ENCODE peak calls at places on chromosomes 1 and 21, in six cellular contexts. One of them, this sample, is unnamed.

GRCh38 chr1:90717665-90718410 is 736 bp upstream of the BARHL2 start:
- DNase-seq in K562: peak
- DNase-seq in GM12878: no peak
- DNase-seq in HCT116: no peak
- DNase-seq in SK-N-SH: peak
- DNase-seq in H1: no peak
- DNase-seq in this sample: no peak

GRCh38 chr21:35641271-35642016 is 418.9 kb downstream of the SETD4 start:
- DNase-seq in SK-N-SH: no peak
- DNase-seq in GM12878: no peak
- DNase-seq in H1: no peak
- DNase-seq in K562: no peak
- DNase-seq in HCT116: no peak
- DNase-seq in this sample: no peak

GRCh38 chr1:36224537-36225297 is 474 bp downstream of the THRAP3 start:
- DNase-seq in HCT116: peak
- DNase-seq in H1: peak
- DNase-seq in GM12878: no peak
- DNase-seq in SK-N-SH: peak
- DNase-seq in K562: peak
- DNase-seq in this sample: peak

GRCh38 chr1:175503538-175503937 is 239.9 kb downstream of the TNR start:
- DNase-seq in HCT116: no peak
- DNase-seq in SK-N-SH: no peak
- DNase-seq in K562: no peak
- DNase-seq in GM12878: no peak
- DNase-seq in H1: no peak
- DNase-seq in this sample: no peak

GRCh38 chr1:81799939-81800740 is 594 bp upstream of the ADGRL2 start:
- DNase-seq in H1: no peak
- DNase-seq in K562: no peak
- DNase-seq in GM12878: no peak
- DNase-seq in SK-N-SH: peak
- DNase-seq in HCT116: no peak
- DNase-seq in this sample: no peak

GRCh38 chr1:203175237-203176181 is at the start of gene MYBPH:
- DNase-seq in HCT116: no peak
- DNase-seq in H1: no peak
- DNase-seq in SK-N-SH: no peak
- DNase-seq in GM12878: no peak
- DNase-seq in K562: no peak
- DNase-seq in this sample: no peak

GRCh38 chr1:20481158-20481617 is 4.8 kb downstream of the CAMK2N1 start:
- DNase-seq in HCT116: no peak
- DNase-seq in K562: no peak
- DNase-seq in H1: no peak
- DNase-seq in GM12878: no peak
- DNase-seq in SK-N-SH: no peak
- DNase-seq in this sample: no peak

GRCh38 chr1:156151093-156151688 is 2.2 kb upstream of the SEMA4A start:
- DNase-seq in H1: no peak
- DNase-seq in K562: no peak
- DNase-seq in SK-N-SH: no peak
- DNase-seq in GM12878: peak
- DNase-seq in HCT116: no peak
- DNase-seq in this sample: no peak

GRCh38 chr1:27142464-27142863 is 12.5 kb downstream of the SLC9A1 start:
- DNase-seq in K562: no peak
- DNase-seq in H1: no peak
- DNase-seq in HCT116: no peak
- DNase-seq in GM12878: no peak
- DNase-seq in SK-N-SH: no peak
- DNase-seq in this sample: no peak

GRCh38 chr1:25703671-25704637 is 87.4 kb downstream of the MAN1C1 start:
- DNase-seq in GM12878: no peak
- DNase-seq in SK-N-SH: peak
- DNase-seq in K562: no peak
- DNase-seq in H1: no peak
- DNase-seq in HCT116: no peak
- DNase-seq in this sample: no peak

GRCh38 chr1:214327519-214327918 is 46.6 kb downstream of the SMYD2 start:
- DNase-seq in K562: no peak
- DNase-seq in GM12878: no peak
- DNase-seq in HCT116: no peak
- DNase-seq in H1: no peak
- DNase-seq in SK-N-SH: peak
- DNase-seq in this sample: no peak

GRCh38 chr21:38989745-38990423 is 184.2 kb downstream of the ETS2 start:
- DNase-seq in SK-N-SH: peak
- DNase-seq in GM12878: no peak
- DNase-seq in H1: no peak
- DNase-seq in K562: no peak
- DNase-seq in HCT116: no peak
- DNase-seq in this sample: no peak

DNA sequence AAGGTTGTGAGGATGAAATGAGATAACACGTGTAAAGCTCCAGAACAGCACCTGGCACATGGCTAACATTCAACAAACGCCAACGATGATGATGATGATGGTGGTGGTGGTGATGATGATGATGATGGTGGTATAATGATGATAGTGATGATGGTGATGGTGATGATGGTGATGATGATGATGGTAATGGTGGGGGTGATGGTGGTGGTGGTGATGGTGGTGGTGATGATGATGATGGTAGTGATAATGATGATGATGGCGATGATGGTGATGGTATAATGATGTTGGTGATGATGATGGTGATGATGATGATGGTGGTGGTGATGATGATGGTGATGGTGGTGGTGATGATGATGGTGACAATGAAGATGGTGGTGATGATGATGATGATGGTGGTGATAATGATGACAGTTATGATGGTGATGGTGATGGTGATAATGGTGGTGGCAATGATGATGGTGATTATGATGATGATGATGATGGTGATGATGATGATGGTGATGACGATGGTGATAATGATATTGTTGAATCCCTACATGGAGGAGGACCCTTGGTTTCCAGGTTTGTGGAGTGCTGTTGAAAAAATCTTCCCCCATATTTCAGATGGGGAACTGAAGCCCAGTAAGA is 54.1 kb downstream of the DMRTA2 start:
- DNase-seq in SK-N-SH: no peak
- DNase-seq in GM12878: no peak
- DNase-seq in K562: no peak
- DNase-seq in H1: no peak
- DNase-seq in HCT116: no peak
- DNase-seq in this sample: no peak
- TF ChIP-seq SIN3A in SK-N-SH: no peak
- TF ChIP-seq SIN3A in GM12878: no peak
- TF ChIP-seq SIN3A in K562: no peak
- TF ChIP-seq SIN3A in H1: no peak
- TF ChIP-seq SIN3A in HCT116: no peak
- TF ChIP-seq SIN3A in this sample: no peak

DNA sequence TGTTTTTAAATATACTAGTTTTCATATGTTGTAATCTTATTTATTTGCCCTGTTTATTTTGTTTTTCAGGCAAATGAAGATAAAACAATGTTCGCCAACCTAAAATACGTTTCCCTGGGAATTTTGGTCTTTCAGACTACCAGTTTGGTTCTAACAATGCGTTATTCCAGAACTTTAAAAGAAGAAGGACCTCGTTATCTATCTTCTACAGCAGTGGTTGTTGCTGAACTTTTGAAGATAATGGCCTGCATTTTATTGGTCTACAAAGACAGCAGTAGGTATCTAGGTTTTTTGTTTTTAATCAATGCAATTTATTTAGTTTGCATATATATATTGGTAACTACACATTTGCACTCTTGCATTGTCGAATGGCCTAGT is 23.7 kb downstream of the SLC35A3 start:
- DNase-seq in SK-N-SH: no peak
- DNase-seq in K562: peak
- DNase-seq in GM12878: no peak
- DNase-seq in HCT116: no peak
- DNase-seq in H1: no peak
- DNase-seq in this sample: no peak
- TF ChIP-seq POLR2AphosphoS5 in SK-N-SH: no peak
- TF ChIP-seq POLR2AphosphoS5 in K562: no peak
- TF ChIP-seq POLR2AphosphoS5 in GM12878: no peak
- TF ChIP-seq POLR2AphosphoS5 in HCT116: no peak
- TF ChIP-seq POLR2AphosphoS5 in H1: no peak
- TF ChIP-seq POLR2AphosphoS5 in this sample: no peak

GRCh38 chr1:6523566-6523965 is 30.7 kb downstream of the NOL9 start:
- DNase-seq in GM12878: no peak
- DNase-seq in HCT116: peak
- DNase-seq in SK-N-SH: peak
- DNase-seq in H1: peak
- DNase-seq in K562: peak
- DNase-seq in this sample: no peak

GRCh38 chr1:6519935-6520621 is 28.6 kb upstream of the PLEKHG5 start:
- DNase-seq in HCT116: no peak
- DNase-seq in K562: peak
- DNase-seq in SK-N-SH: peak
- DNase-seq in GM12878: no peak
- DNase-seq in H1: peak
- DNase-seq in this sample: no peak

GRCh38 chr1:6519491-6519934 is 28.0 kb upstream of the PLEKHG5 start:
- DNase-seq in SK-N-SH: peak
- DNase-seq in HCT116: no peak
- DNase-seq in GM12878: no peak
- DNase-seq in H1: no peak
- DNase-seq in K562: no peak
- DNase-seq in this sample: no peak

GRCh38 chr1:6517435-6517851 is 26.0 kb upstream of the PLEKHG5 start:
- DNase-seq in H1: no peak
- DNase-seq in HCT116: no peak
- DNase-seq in SK-N-SH: peak
- DNase-seq in K562: peak
- DNase-seq in GM12878: no peak
- DNase-seq in this sample: no peak

GRCh38 chr1:6521502-6521901 is 30.0 kb upstream of the PLEKHG5 start:
- DNase-seq in H1: no peak
- DNase-seq in K562: no peak
- DNase-seq in HCT116: no peak
- DNase-seq in GM12878: no peak
- DNase-seq in SK-N-SH: no peak
- DNase-seq in this sample: no peak
- H3K27ac ChIP-seq in H1: no peak
- H3K27ac ChIP-seq in K562: no peak
- H3K27ac ChIP-seq in HCT116: no peak
- H3K27ac ChIP-seq in GM12878: no peak
- H3K27ac ChIP-seq in SK-N-SH: peak
- H3K27ac ChIP-seq in this sample: no peak

GRCh38 chr1:201748331-201748730 is 80.6 kb upstream of the IPO9 start:
- DNase-seq in HCT116: no peak
- DNase-seq in GM12878: no peak
- DNase-seq in SK-N-SH: no peak
- DNase-seq in H1: no peak
- DNase-seq in K562: no peak
- DNase-seq in this sample: no peak
- TF ChIP-seq SIN3A in HCT116: no peak
- TF ChIP-seq SIN3A in GM12878: no peak
- TF ChIP-seq SIN3A in SK-N-SH: no peak
- TF ChIP-seq SIN3A in H1: no peak
- TF ChIP-seq SIN3A in K562: no peak
- TF ChIP-seq SIN3A in this sample: no peak

GRCh38 chr21:40074198-40074597 is 207.0 kb downstream of the PCP4 start:
- DNase-seq in GM12878: no peak
- DNase-seq in H1: no peak
- DNase-seq in K562: no peak
- DNase-seq in SK-N-SH: no peak
- DNase-seq in HCT116: no peak
- DNase-seq in this sample: no peak
- TF ChIP-seq POLR2AphosphoS5 in GM12878: no peak
- TF ChIP-seq POLR2AphosphoS5 in H1: no peak
- TF ChIP-seq POLR2AphosphoS5 in K562: no peak
- TF ChIP-seq POLR2AphosphoS5 in SK-N-SH: no peak
- TF ChIP-seq POLR2AphosphoS5 in HCT116: no peak
- TF ChIP-seq POLR2AphosphoS5 in this sample: no peak

GRCh38 chr1:246727594-246727993 is 3.4 kb downstream of the SCCPDH start:
- DNase-seq in HCT116: no peak
- DNase-seq in GM12878: no peak
- DNase-seq in SK-N-SH: no peak
- DNase-seq in H1: no peak
- DNase-seq in K562: no peak
- DNase-seq in this sample: no peak

GRCh38 chr1:246726255-246726679 is 2.1 kb downstream of the SCCPDH start:
- DNase-seq in H1: no peak
- DNase-seq in HCT116: no peak
- DNase-seq in GM12878: no peak
- DNase-seq in K562: no peak
- DNase-seq in SK-N-SH: no peak
- DNase-seq in this sample: no peak

GRCh38 chr1:246725191-246725590 is 982 bp downstream of the SCCPDH start:
- DNase-seq in HCT116: no peak
- DNase-seq in SK-N-SH: peak
- DNase-seq in H1: no peak
- DNase-seq in GM12878: no peak
- DNase-seq in K562: peak
- DNase-seq in this sample: no peak

GRCh38 chr1:246728311-246728710 is 4.1 kb downstream of the SCCPDH start:
- DNase-seq in H1: no peak
- DNase-seq in HCT116: no peak
- DNase-seq in GM12878: no peak
- DNase-seq in K562: no peak
- DNase-seq in SK-N-SH: no peak
- DNase-seq in this sample: no peak

GRCh38 chr1:246726881-246727280 is 2.7 kb downstream of the SCCPDH start:
- DNase-seq in HCT116: no peak
- DNase-seq in GM12878: no peak
- DNase-seq in K562: no peak
- DNase-seq in SK-N-SH: no peak
- DNase-seq in H1: no peak
- DNase-seq in this sample: no peak
- H3K27ac ChIP-seq in HCT116: no peak
- H3K27ac ChIP-seq in GM12878: no peak
- H3K27ac ChIP-seq in K562: no peak
- H3K27ac ChIP-seq in SK-N-SH: no peak
- H3K27ac ChIP-seq in H1: no peak
- H3K27ac ChIP-seq in this sample: no peak

DNA sequence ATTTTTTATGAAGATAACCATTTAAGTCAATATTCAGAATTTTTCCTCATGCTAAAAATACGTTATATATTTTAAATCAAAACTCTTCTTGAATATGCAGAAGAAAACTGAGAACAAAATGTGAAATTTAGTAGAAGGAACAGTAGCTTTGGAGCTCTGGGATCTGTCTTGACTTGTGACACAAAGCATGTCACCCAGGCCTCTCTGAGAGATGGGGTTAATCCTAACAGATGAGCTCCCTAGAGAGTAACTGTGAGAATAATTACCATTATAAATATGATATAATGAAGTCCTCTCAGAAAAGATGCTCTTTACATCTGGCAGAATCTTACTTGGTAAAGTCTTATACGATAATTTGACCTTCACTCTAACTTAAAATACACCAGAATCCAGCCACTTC is 272.0 kb downstream of the PTPRC start:
- DNase-seq in H1: no peak
- DNase-seq in K562: no peak
- DNase-seq in SK-N-SH: no peak
- DNase-seq in GM12878: no peak
- DNase-seq in HCT116: no peak
- DNase-seq in this sample: no peak
- TF ChIP-seq SIN3A in H1: no peak
- TF ChIP-seq SIN3A in K562: no peak
- TF ChIP-seq SIN3A in SK-N-SH: no peak
- TF ChIP-seq SIN3A in GM12878: no peak
- TF ChIP-seq SIN3A in HCT116: no peak
- TF ChIP-seq SIN3A in this sample: no peak

This sample was measured in Panc1.